ENCODE peak calls at places on chromosome 1, in eight cellular contexts. S is psoas muscle; Z is IMR-90; H is CD4-positive, alpha-beta memory T cell; G is A549; D is left lung; N is tibial nerve; W is pancreas. J is an unnamed sample.
A peak's percentile ranks its signal among the peaks of the same experiment; 100 is the strongest.

GRCh38 chr1:153959454-153959853 is 1.0 kb upstream of the CRTC2 start:
- DNase-seq in H (no peak), Z (no peak), D (no peak), S (no peak), G (no peak), N (no peak), W (peak; percentile 19), J (no peak)

GRCh38 chr1:200968469-200969410 is 54.8 kb downstream of the KIF21B start:
- DNase-seq in G (no peak), D (no peak), W (no peak), H (no peak), Z (peak; percentile 44), N (no peak), S (no peak), J (no peak)

GRCh38 chr1:200028586-200029034 is 1.1 kb downstream of the NR5A2 start:
- DNase-seq in W (no peak), Z (no peak), G (no peak), N (no peak), D (no peak), S (no peak), H (no peak), J (no peak)

GRCh38 chr1:78061825-78062523 is 16.2 kb downstream of the GIPC2 start:
- DNase-seq in D (no peak), N (no peak), W (no peak), Z (peak; percentile 94), H (no peak), S (no peak), G (no peak), J (no peak)

GRCh38 chr1:201322653-201323510 is 39.6 kb downstream of the PKP1 start:
- DNase-seq in D (no peak), H (no peak), N (no peak), W (no peak), Z (no peak), S (no peak), G (no peak), J (no peak)

GRCh38 chr1:177780096-177780700 is 189.7 kb downstream of the SEC16B start:
- DNase-seq in H (no peak), W (no peak), G (peak; percentile 24), D (no peak), Z (peak; percentile 57), S (no peak), N (peak; percentile 30), J (peak; percentile 47)

GRCh38 chr1:26477446-26478152 is 5.4 kb downstream of the HMGN2 start:
- DNase-seq in G (no peak), W (no peak), N (no peak), D (no peak), H (no peak), S (no peak), Z (peak; percentile 19), J (no peak)

GRCh38 chr1:180112091-180112490 is 42.6 kb upstream of the QSOX1 start:
- DNase-seq in Z (no peak), S (no peak), N (no peak), D (no peak), H (no peak), G (no peak), W (no peak), J (no peak)

GRCh38 chr1:68202239-68202832 is 30.0 kb downstream of the WLS start:
- DNase-seq in H (no peak), W (no peak), N (no peak), G (no peak), S (no peak), Z (peak; percentile 74), D (no peak), J (no peak)

GRCh38 chr1:225533238-225533637 is 105.4 kb upstream of the LBR start:
- DNase-seq in D (no peak), N (no peak), H (no peak), G (no peak), S (no peak), W (no peak), Z (peak; percentile 10), J (no peak)

GRCh38 chr1:31785020-31785946 is 21.1 kb upstream of the ADGRB2 start:
- DNase-seq in S (peak; percentile 52), Z (no peak), H (no peak), D (peak; percentile 32), N (no peak), G (no peak), W (peak; percentile 39), J (no peak)

GRCh38 chr1:216566809-216567208 is 143.6 kb upstream of the USH2A start:
- DNase-seq in W (no peak), D (no peak), Z (peak; percentile 45), H (no peak), N (no peak), G (no peak), S (no peak), J (no peak)

GRCh38 chr1:199691540-199691939 is 336.0 kb upstream of the NR5A2 start:
- DNase-seq in G (no peak), S (no peak), H (no peak), D (no peak), W (no peak), N (no peak), Z (peak; percentile 82), J (no peak)

GRCh38 chr1:174407705-174408104 is 40.1 kb upstream of the GPR52 start:
- DNase-seq in S (no peak), N (no peak), G (no peak), D (no peak), Z (no peak), W (no peak), H (no peak), J (no peak)

GRCh38 chr1:41467673-41468072 is 16.8 kb downstream of the EDN2 start:
- DNase-seq in H (no peak), D (no peak), W (no peak), Z (no peak), N (no peak), G (no peak), S (no peak), J (no peak)

GRCh38 chr1:206037521-206037920 is 13.8 kb upstream of the CTSE start:
- DNase-seq in N (no peak), G (no peak), D (no peak), Z (no peak), S (no peak), H (no peak), W (no peak), J (no peak)

GRCh38 chr1:84995484-84996334 is 1.2 kb downstream of the MCOLN2 start:
- DNase-seq in S (no peak), H (no peak), G (no peak), Z (no peak), D (no peak), W (no peak), N (no peak), J (no peak)

GRCh38 chr1:243267346-243268283 is 11.8 kb downstream of the SDCCAG8 start:
- DNase-seq in D (peak; percentile 71), H (no peak), S (no peak), N (no peak), Z (no peak), W (no peak), G (no peak), J (no peak)

GRCh38 chr1:70820995-70821394 is 226.6 kb downstream of the PTGER3 start:
- DNase-seq in W (no peak), S (no peak), D (no peak), H (no peak), Z (no peak), G (no peak), N (no peak), J (no peak)

DNA sequence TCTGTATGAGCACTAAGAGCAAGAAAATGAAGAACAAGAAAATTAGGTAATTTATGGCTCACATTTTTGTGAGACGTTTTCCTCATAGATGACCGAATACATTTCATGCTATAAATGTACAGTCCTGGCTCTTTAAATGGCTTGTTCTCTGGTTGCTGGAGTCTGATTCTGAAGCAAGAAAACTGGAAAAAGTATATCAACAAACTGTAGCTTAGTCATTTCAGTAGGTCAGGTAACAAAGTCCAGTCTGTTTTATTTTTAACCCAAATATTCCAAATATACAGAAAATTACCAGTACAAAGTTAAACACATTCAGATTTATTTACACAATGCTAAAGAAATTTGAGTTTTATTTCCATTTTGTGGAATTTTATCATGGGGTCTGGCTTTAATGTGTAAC is 2.5 kb upstream of the MYBPHL start:
- DNase-seq in N (no peak), H (no peak), D (no peak), S (no peak), G (no peak), Z (peak; percentile 56), W (no peak), J (no peak)
- H3K4me1 ChIP-seq in N (peaks cover 33% of the 10 kb centered on the region), H (no peaks in the 10 kb centered on the region), D (peaks cover 9% of the 10 kb centered on the region), S (peaks cover 11% of the 10 kb centered on the region), G (no peaks in the 10 kb centered on the region), Z (peaks cover 19% of the 10 kb centered on the region), W (no peaks in the 10 kb centered on the region), J (peaks cover 2% of the 10 kb centered on the region)

GRCh38 chr1:115338457-115338820 is 390 bp upstream of the NGF start:
- DNase-seq in H (no peak), N (no peak), D (no peak), Z (no peak), S (no peak), G (no peak), W (peak; percentile 74), J (no peak)
- H3K27ac ChIP-seq in H (no peak overlapping the region), N (peak overlapping the region; percentile 80), D (no peak overlapping the region), Z (no peak overlapping the region), S (no peak overlapping the region), G (peak overlapping the region; percentile 42), W (no peak overlapping the region), J (no peak overlapping the region)

GRCh38 chr1:98133151-98133550 is 212.3 kb upstream of the DPYD start:
- DNase-seq in N (no peak), S (no peak), D (no peak), G (no peak), W (no peak), Z (no peak), H (no peak), J (no peak)
- H3K4me3 ChIP-seq in N (no peak overlapping the region), S (no peak overlapping the region), D (no peak overlapping the region), G (no peak overlapping the region), W (no peak overlapping the region), Z (no peak overlapping the region), H (no peak overlapping the region), J (no peak overlapping the region)

GRCh38 chr1:234728740-234729139 is 118.8 kb upstream of the IRF2BP2 start:
- DNase-seq in S (no peak), Z (no peak), D (no peak), H (no peak), N (no peak), G (no peak), W (no peak), J (no peak)
- H3K4me1 ChIP-seq in S (peaks cover 34% of the 10 kb centered on the region), Z (peaks cover 45% of the 10 kb centered on the region), D (peaks cover 27% of the 10 kb centered on the region), H (peaks cover 92% of the 10 kb centered on the region), N (peaks cover 66% of the 10 kb centered on the region), G (peaks cover 46% of the 10 kb centered on the region), W (peaks cover 25% of the 10 kb centered on the region), J (peaks cover 15% of the 10 kb centered on the region)

DNA sequence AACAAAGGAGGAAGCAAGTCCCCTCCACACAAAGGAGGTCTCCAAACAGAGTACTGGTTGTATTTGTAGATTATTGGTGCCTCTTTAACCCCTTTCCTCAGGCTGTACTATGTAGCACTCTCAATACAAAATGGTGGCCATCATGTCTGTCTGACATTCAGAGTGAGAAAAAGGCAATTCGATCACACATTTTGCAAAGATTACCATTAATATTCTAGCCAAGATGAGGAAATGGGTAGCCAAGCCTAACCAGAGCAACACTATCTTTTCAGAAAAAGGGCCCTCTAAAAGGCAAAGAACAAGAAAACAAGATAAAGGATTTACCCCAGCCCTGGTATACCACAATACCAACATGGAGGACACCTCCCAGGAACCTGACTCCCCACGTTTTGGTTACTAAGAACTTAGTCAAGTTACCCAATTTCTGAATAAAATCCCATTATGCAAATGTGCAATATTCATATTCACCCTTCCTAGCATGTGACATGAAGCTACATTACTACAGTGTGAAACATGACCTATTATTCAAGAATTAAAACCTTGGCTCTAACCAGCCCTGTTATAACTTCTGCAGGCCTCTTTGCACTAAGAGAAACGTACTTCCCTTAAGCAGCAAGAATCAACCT is 2.2 kb downstream of the KDM5B start:
- DNase-seq in H (no peak), Z (peak; percentile 12), D (no peak), W (no peak), S (no peak), N (no peak), G (no peak), J (no peak)
- H3K27ac ChIP-seq in H (peak overlapping the region; percentile 63), Z (peak overlapping the region; percentile 13), D (peak overlapping the region; percentile 22), W (no peak overlapping the region), S (no peak overlapping the region), N (peak overlapping the region; percentile 85), G (peak overlapping the region; percentile 96), J (no peak overlapping the region)

J was measured in iPS DF 6.9.